ENCODE peak calls at places on chromosomes 12 and 14, in seven cellular contexts. One of them, this sample, is unnamed.

GRCh38 chr14:35399083-35399807 is 5.3 kb downstream of the NFKBIA start:
- DNase-seq in fibroblast of the conjunctiva: no peak
- DNase-seq in progenitor cell of endocrine pancreas: no peak
- DNase-seq in natural killer cell: peak; percentile 29
- DNase-seq in cardiac muscle cell: no peak
- DNase-seq in NCI-H1105: no peak
- DNase-seq in RWPE1: no peak
- DNase-seq in this sample: no peak

GRCh38 chr12:30870491-30871265 is 55.9 kb upstream of the TSPAN11 start:
- DNase-seq in fibroblast of the conjunctiva: no peak
- DNase-seq in progenitor cell of endocrine pancreas: no peak
- DNase-seq in natural killer cell: no peak
- DNase-seq in cardiac muscle cell: no peak
- DNase-seq in NCI-H1105: no peak
- DNase-seq in RWPE1: no peak
- DNase-seq in this sample: no peak

GRCh38 chr14:23827100-23827892 is 126.3 kb upstream of the DHRS4 start:
- DNase-seq in fibroblast of the conjunctiva: no peak
- DNase-seq in progenitor cell of endocrine pancreas: no peak
- DNase-seq in natural killer cell: no peak
- DNase-seq in cardiac muscle cell: no peak
- DNase-seq in NCI-H1105: no peak
- DNase-seq in RWPE1: no peak
- DNase-seq in this sample: no peak

GRCh38 chr14:95696741-95697140 is 10.5 kb downstream of the TCL1B start:
- DNase-seq in fibroblast of the conjunctiva: no peak
- DNase-seq in progenitor cell of endocrine pancreas: no peak
- DNase-seq in natural killer cell: no peak
- DNase-seq in cardiac muscle cell: no peak
- DNase-seq in NCI-H1105: no peak
- DNase-seq in RWPE1: no peak
- DNase-seq in this sample: no peak

GRCh38 chr12:123134755-123135282 is 16.1 kb downstream of the PITPNM2 start:
- DNase-seq in fibroblast of the conjunctiva: no peak
- DNase-seq in progenitor cell of endocrine pancreas: no peak
- DNase-seq in natural killer cell: no peak
- DNase-seq in cardiac muscle cell: no peak
- DNase-seq in NCI-H1105: no peak
- DNase-seq in RWPE1: no peak
- DNase-seq in this sample: no peak

GRCh38 chr12:2805146-2805525 is 7.3 kb upstream of the ITFG2 start:
- DNase-seq in fibroblast of the conjunctiva: no peak
- DNase-seq in progenitor cell of endocrine pancreas: no peak
- DNase-seq in natural killer cell: no peak
- DNase-seq in cardiac muscle cell: no peak
- DNase-seq in NCI-H1105: no peak
- DNase-seq in RWPE1: no peak
- DNase-seq in this sample: no peak

GRCh38 chr14:34372766-34373165 is 89.3 kb downstream of the SPTSSA start:
- DNase-seq in fibroblast of the conjunctiva: no peak
- DNase-seq in progenitor cell of endocrine pancreas: no peak
- DNase-seq in natural killer cell: no peak
- DNase-seq in cardiac muscle cell: no peak
- DNase-seq in NCI-H1105: no peak
- DNase-seq in RWPE1: no peak
- DNase-seq in this sample: no peak

GRCh38 chr14:104429291-104429861 is 150.2 kb upstream of the C14orf180 start:
- DNase-seq in fibroblast of the conjunctiva: no peak
- DNase-seq in progenitor cell of endocrine pancreas: no peak
- DNase-seq in natural killer cell: no peak
- DNase-seq in cardiac muscle cell: no peak
- DNase-seq in NCI-H1105: no peak
- DNase-seq in RWPE1: no peak
- DNase-seq in this sample: no peak

GRCh38 chr12:46628176-46628575 is 197.6 kb downstream of the SLC38A4 start:
- DNase-seq in fibroblast of the conjunctiva: no peak
- DNase-seq in progenitor cell of endocrine pancreas: no peak
- DNase-seq in natural killer cell: no peak
- DNase-seq in cardiac muscle cell: no peak
- DNase-seq in NCI-H1105: no peak
- DNase-seq in RWPE1: no peak
- DNase-seq in this sample: no peak

GRCh38 chr14:82385043-82385442 is 851.4 kb upstream of the SEL1L start:
- DNase-seq in fibroblast of the conjunctiva: peak; percentile 14
- DNase-seq in progenitor cell of endocrine pancreas: no peak
- DNase-seq in natural killer cell: no peak
- DNase-seq in cardiac muscle cell: no peak
- DNase-seq in NCI-H1105: peak; percentile 81
- DNase-seq in RWPE1: no peak
- DNase-seq in this sample: peak; percentile 9

This sample was measured in foreskin fibroblast.